ENCODE peak calls at places on chromosome 7, in five cellular contexts. V is IMR-90, W is GM23248, C is breast epithelium, Q is A673. E is an unnamed sample.

GRCh38 chr7:104928721-104929400 is 85.1 kb upstream of the KMT2E start:
- DNase-seq in C (no peak), V (no peak), W (no peak), Q (no peak), E (no peak)

GRCh38 chr7:104883248-104883717 is 130.7 kb upstream of the KMT2E start:
- DNase-seq in W (peak; percentile 28), V (no peak), Q (no peak), C (no peak), E (no peak)

GRCh38 chr7:128890306-128891109 is 20.0 kb downstream of the KCP start:
- DNase-seq in Q (no peak), C (no peak), W (no peak), V (no peak), E (no peak)

GRCh38 chr7:84204655-84205054 is 10.1 kb upstream of the SEMA3A start:
- DNase-seq in W (peak; percentile 78), C (no peak), Q (peak; percentile 55), V (peak; percentile 88), E (no peak)

GRCh38 chr7:116500071-116500853 is 724 bp downstream of the CAV2 start:
- DNase-seq in W (peak; percentile 69), V (peak; percentile 50), Q (peak; percentile 71), C (peak; percentile 52), E (peak; percentile 34)

GRCh38 chr7:28060371-28060950 is 120.1 kb downstream of the JAZF1 start:
- DNase-seq in C (no peak), V (no peak), W (no peak), Q (no peak), E (no peak)

GRCh38 chr7:116929021-116929420 is 24.3 kb upstream of the ST7 start:
- DNase-seq in V (no peak), Q (no peak), W (no peak), C (no peak), E (no peak)

GRCh38 chr7:94941844-94942632 is 34.6 kb downstream of the PPP1R9A start:
- DNase-seq in Q (peak; percentile 8), C (no peak), V (no peak), W (no peak), E (no peak)

GRCh38 chr7:98569606-98570337 is 47.3 kb upstream of the NPTX2 start:
- DNase-seq in W (no peak), Q (no peak), V (no peak), C (no peak), E (no peak)

GRCh38 chr7:136495081-136495480 is 373.4 kb upstream of the CHRM2 start:
- DNase-seq in V (no peak), C (no peak), Q (no peak), W (no peak), E (no peak)
- H3K4me1 ChIP-seq in V (no peaks in the 10 kb centered on the region), C (no peaks in the 10 kb centered on the region), Q (no peaks in the 10 kb centered on the region), W (no peaks in the 10 kb centered on the region), E (no peaks in the 10 kb centered on the region)

GRCh38 chr7:65554-65953 is 126.8 kb upstream of the FAM20C start:
- DNase-seq in V (peak; percentile 70), C (no peak), Q (no peak), W (peak; percentile 76), E (no peak)
- H3K27me3 ChIP-seq in V (no peaks in the 10 kb centered on the region), C (no peaks in the 10 kb centered on the region), Q (no peaks in the 10 kb centered on the region), W (no peaks in the 10 kb centered on the region), E (no peaks in the 10 kb centered on the region)

DNA sequence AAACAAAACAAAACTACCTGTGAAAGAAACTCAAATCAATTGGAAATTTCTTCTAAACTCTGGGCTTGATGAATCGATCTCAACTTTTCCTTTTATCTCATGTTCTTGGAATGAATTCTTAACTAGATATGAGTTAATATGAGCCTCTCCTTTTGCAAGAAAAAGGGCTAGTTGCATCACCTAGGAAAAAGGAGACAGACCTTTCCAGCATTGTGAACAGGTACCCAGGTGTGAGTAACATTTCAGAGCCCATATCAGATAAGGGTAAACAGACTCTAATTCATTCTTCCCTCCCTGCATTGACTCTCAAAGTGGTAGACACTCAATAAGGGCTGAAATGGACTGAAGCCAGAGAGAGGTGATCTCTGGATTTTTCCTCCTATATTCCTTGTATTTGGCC is 103.8 kb upstream of the AGR3 start:
- DNase-seq in V (no peak), Q (no peak), C (no peak), W (no peak), E (no peak)
- H3K4me1 ChIP-seq in V (no peaks in the 10 kb centered on the region), Q (peaks cover 30% of the 10 kb centered on the region), C (peaks cover 10% of the 10 kb centered on the region), W (peaks cover 15% of the 10 kb centered on the region), E (no peaks in the 10 kb centered on the region)

DNA sequence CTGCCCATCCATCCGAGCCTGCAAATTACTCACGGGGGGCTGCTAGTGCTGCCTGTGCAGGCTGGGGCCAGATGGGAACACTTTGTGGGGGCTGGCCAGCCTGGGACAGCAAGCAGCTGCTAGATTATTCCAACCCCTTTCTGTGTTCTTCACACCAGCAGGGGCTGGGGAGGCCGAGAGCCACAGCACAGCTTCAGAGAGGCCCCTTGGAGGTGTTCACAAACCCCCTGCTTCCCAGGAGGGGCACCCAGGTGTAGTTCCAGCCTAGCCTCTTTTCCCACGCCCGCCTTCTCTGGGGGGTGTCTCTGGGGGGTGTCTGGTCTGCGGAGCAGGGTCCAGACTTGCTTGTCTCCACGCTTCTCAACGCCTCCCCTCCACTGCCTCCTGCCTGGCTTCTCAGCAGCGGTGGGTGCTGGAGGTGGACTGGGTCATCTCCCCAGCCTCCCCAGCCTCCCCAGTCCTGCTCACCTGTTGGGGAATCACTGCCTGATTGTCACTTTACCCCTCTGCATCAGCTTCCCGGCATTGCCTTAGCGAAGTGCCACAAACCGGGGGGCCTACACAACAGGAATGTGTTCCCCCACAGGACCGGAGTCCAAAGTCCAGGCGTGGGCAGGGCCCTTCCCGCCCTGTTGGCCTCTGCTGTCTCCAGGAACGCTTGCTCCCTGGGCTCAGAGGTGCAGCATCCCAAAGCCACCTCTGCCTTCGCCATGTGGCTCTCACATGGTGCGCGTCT is 74.0 kb upstream of the EN2 start:
- DNase-seq in V (no peak), Q (no peak), W (no peak), C (no peak), E (no peak)
- H3K27me3 ChIP-seq in V (peaks cover 61% of the 10 kb centered on the region), Q (peaks cover 92% of the 10 kb centered on the region), W (peaks cover 62% of the 10 kb centered on the region), C (peaks cover 78% of the 10 kb centered on the region), E (peaks cover 5% of the 10 kb centered on the region)

GRCh38 chr7:139896831-139897230 is 67.8 kb downstream of the TBXAS1 start:
- DNase-seq in Q (no peak), C (no peak), V (no peak), W (no peak), E (no peak)
- H3K4me1 ChIP-seq in Q (no peaks in the 10 kb centered on the region), C (no peaks in the 10 kb centered on the region), V (no peaks in the 10 kb centered on the region), W (no peaks in the 10 kb centered on the region), E (no peaks in the 10 kb centered on the region)

GRCh38 chr7:42931447-42931833 is 534 bp downstream of the PSMA2 start:
- DNase-seq in V (peak; percentile 12), Q (no peak), C (no peak), W (peak; percentile 51), E (no peak)
- H3K27me3 ChIP-seq in V (no peaks in the 10 kb centered on the region), Q (no peaks in the 10 kb centered on the region), C (no peaks in the 10 kb centered on the region), W (no peaks in the 10 kb centered on the region), E (no peaks in the 10 kb centered on the region)

DNA sequence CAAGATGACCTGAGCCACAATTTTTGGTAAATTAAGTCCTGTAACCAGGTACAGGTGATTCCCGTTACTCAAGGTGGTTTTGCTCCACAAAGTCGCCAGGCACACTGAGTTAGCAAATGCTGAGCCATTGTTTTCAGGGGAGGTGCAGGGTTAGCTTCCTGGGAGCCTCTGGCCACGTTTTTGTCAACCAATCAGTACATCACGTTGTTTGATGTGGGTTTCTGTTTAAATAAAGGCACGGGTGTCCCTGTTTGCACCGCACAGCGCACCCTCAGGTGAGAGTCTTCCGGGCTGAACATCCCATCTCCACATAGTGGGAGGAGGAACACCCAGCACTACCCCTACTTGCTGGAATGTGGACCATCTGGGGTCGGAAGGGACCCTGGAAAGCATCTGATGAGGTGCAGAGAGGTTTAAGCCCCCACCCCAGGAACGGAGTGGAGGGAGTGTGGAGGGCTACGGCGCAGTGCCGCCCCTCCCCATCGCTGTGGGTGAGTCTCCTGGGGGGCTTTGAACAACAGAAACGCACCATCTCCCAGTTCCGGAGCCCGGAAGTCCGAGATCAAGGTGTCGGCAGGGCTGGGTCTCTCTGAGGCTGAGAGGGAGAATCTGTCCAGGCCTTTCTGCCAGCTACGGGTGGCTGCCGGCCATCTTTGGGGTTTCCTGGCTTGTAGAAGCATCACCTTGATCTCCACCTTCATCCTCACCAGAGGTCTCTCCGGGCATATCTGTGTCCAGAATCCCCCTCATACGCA is 42.5 kb downstream of the PRKAG2 start:
- DNase-seq in W (no peak), C (no peak), V (no peak), Q (no peak), E (no peak)
- H3K4me1 ChIP-seq in W (no peaks in the 10 kb centered on the region), C (no peaks in the 10 kb centered on the region), V (no peaks in the 10 kb centered on the region), Q (peaks cover 14% of the 10 kb centered on the region), E (no peaks in the 10 kb centered on the region)

GRCh38 chr7:155803418-155804376 is 8.6 kb downstream of the SHH start:
- DNase-seq in C (no peak), V (no peak), Q (peak; percentile 45), W (peak; percentile 34), E (peak; percentile 89)
- H3K27me3 ChIP-seq in C (peaks cover 92% of the 10 kb centered on the region), V (peaks cover 66% of the 10 kb centered on the region), Q (peaks cover 89% of the 10 kb centered on the region), W (peaks cover 75% of the 10 kb centered on the region), E (no peaks in the 10 kb centered on the region)

E was measured in lung.